ENCODE peak calls at places on chromosomes 12 and 14, in eight cellular contexts. H, X, L, B, O, K, D and U are unnamed samples.

GRCh38 chr14:62329427-62329826 is 567.2 kb downstream of the SNAPC1 start:
- DNase-seq in O (no peak), B (no peak), X (no peak), D (no peak), H (no peak), K (no peak), L (no peak), U (no peak)

GRCh38 chr12:20601668-20602280 is 93.4 kb upstream of the SLCO1C1 start:
- DNase-seq in L (no peak), X (no peak), H (no peak), O (no peak), B (no peak), K (no peak), D (peak; percentile 75), U (no peak)

GRCh38 chr12:253116-253831 is 9.4 kb downstream of the SLC6A13 start:
- DNase-seq in O (no peak), B (no peak), X (no peak), L (no peak), H (no peak), D (no peak), K (no peak), U (no peak)

GRCh38 chr14:106023411-106023810 is 497.0 kb downstream of the TMEM121 start:
- DNase-seq in H (no peak), K (no peak), X (no peak), B (no peak), O (no peak), D (no peak), L (no peak), U (no peak)

GRCh38 chr12:52369809-52370208 is 2.5 kb upstream of the KRT85 start:
- DNase-seq in B (no peak), X (no peak), K (no peak), L (no peak), H (no peak), D (no peak), O (no peak), U (no peak)

GRCh38 chr12:104578453-104578852 is 121.7 kb downstream of the CHST11 start:
- DNase-seq in X (no peak), K (no peak), L (no peak), B (no peak), D (no peak), H (no peak), O (no peak), U (no peak)

GRCh38 chr12:5456025-5456424 is 24.1 kb downstream of the NTF3 start:
- DNase-seq in H (no peak), O (no peak), D (no peak), B (no peak), X (no peak), L (no peak), K (no peak), U (no peak)

GRCh38 chr12:3757261-3757660 is 4.4 kb upstream of the CRACR2A start:
- DNase-seq in H (no peak), O (no peak), L (no peak), D (peak; percentile 39), X (no peak), B (no peak), K (no peak), U (no peak)

GRCh38 chr12:114656906-114657596 is 26.9 kb downstream of the TBX3 start:
- DNase-seq in K (no peak), H (no peak), D (no peak), B (no peak), O (no peak), L (no peak), X (no peak), U (no peak)

GRCh38 chr14:73153272-73153671 is 17.0 kb downstream of the PSEN1 start:
- DNase-seq in X (no peak), D (no peak), L (no peak), H (no peak), B (no peak), O (no peak), K (no peak), U (no peak)

GRCh38 chr12:47704719-47705118 is 1.1 kb downstream of the RPAP3 start:
- DNase-seq in K (no peak), H (no peak), O (no peak), L (no peak), X (no peak), D (no peak), B (no peak), U (no peak)

GRCh38 chr12:122021822-122022392 is at the start of gene BCL7A:
- DNase-seq in B (peak; percentile 42), H (peak; percentile 65), X (peak; percentile 85), K (peak; percentile 73), L (no peak), D (peak; percentile 72), O (peak; percentile 79), U (no peak)

GRCh38 chr12:41205070-41205715 is 17.1 kb downstream of the PDZRN4 start:
- DNase-seq in K (no peak), B (no peak), L (no peak), H (no peak), O (peak; percentile 35), D (peak; percentile 5), X (no peak), U (no peak)

GRCh38 chr12:51884676-51885229 is 3.1 kb upstream of the ANKRD33 start:
- DNase-seq in O (no peak), L (no peak), K (no peak), X (no peak), H (no peak), D (peak; percentile 59), B (no peak), U (no peak)

GRCh38 chr12:44000309-44000952 is 164.6 kb downstream of the TMEM117 start:
- DNase-seq in O (peak; percentile 16), B (no peak), K (no peak), X (no peak), H (peak; percentile 14), L (no peak), D (peak; percentile 43), U (no peak)

GRCh38 chr14:33676135-33676566 is 274.7 kb downstream of the EGLN3 start:
- DNase-seq in H (no peak), D (peak; percentile 26), K (peak; percentile 36), X (peak; percentile 63), L (no peak), O (peak; percentile 12), B (no peak), U (peak; percentile 70)

GRCh38 chr12:133105620-133106019 is 24.5 kb downstream of the ZNF891 start:
- DNase-seq in K (no peak), H (no peak), X (no peak), O (no peak), D (peak; percentile 11), B (no peak), L (no peak), U (no peak)

GRCh38 chr14:68598621-68599447 is 194.0 kb downstream of the ZFP36L1 start:
- DNase-seq in D (peak; percentile 97), H (no peak), L (peak; percentile 56), O (peak; percentile 47), B (no peak), K (peak; percentile 80), X (peak; percentile 71), U (peak; percentile 86)

GRCh38 chr12:22037952-22038351 is 8.1 kb upstream of the CMAS start:
- DNase-seq in B (no peak), H (no peak), L (no peak), K (no peak), X (no peak), O (no peak), D (no peak), U (no peak)

GRCh38 chr12:41681898-41682297 is 462.8 kb downstream of the GXYLT1 start:
- DNase-seq in O (no peak), L (no peak), X (no peak), K (no peak), H (no peak), B (no peak), D (no peak), U (no peak)

GRCh38 chr12:6267007-6267721 is 43.3 kb upstream of the PLEKHG6 start:
- DNase-seq in D (no peak), H (no peak), O (peak; percentile 57), L (no peak), K (no peak), B (no peak), X (no peak), U (no peak)

GRCh38 chr14:100297320-100298300 is 8.6 kb downstream of the SLC25A29 start:
- DNase-seq in O (peak; percentile 96), X (peak; percentile 87), L (peak; percentile 48), H (no peak), D (peak; percentile 28), B (no peak), K (peak; percentile 82), U (peak; percentile 87)

GRCh38 chr12:104823985-104824441 is 134.1 kb downstream of the SLC41A2 start:
- DNase-seq in O (no peak), L (no peak), B (no peak), D (no peak), K (peak; percentile 37), H (no peak), X (peak; percentile 41), U (peak; percentile 59)

DNA sequence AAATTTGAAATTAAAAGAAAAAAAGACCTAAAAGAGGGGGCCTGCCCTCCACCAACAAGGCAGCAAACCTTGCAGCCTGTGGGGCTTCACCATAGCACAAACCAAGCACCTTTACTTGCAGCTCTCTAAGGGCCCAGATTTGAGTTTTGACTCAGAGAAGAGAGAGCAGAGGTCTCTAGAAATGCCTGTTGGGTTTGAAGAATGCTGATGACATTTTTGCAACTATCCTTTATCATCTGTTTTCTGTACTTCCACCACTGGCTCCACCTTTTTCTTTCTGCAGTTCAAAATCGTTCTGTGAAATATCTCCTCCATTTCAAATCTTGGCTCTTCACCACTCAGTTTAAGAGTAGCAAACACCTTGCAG is 83.8 kb upstream of the HMGA2 start:
- DNase-seq in H (no peak), D (no peak), O (no peak), X (no peak), K (no peak), B (no peak), L (no peak), U (no peak)
- H3K4me3 ChIP-seq in H (no peak overlapping the region), D (no peak overlapping the region), O (no peak overlapping the region), X (peak overlapping the region; percentile 73), K (no peak overlapping the region), B (no peak overlapping the region), L (no peak overlapping the region), U (no peak overlapping the region)

DNA sequence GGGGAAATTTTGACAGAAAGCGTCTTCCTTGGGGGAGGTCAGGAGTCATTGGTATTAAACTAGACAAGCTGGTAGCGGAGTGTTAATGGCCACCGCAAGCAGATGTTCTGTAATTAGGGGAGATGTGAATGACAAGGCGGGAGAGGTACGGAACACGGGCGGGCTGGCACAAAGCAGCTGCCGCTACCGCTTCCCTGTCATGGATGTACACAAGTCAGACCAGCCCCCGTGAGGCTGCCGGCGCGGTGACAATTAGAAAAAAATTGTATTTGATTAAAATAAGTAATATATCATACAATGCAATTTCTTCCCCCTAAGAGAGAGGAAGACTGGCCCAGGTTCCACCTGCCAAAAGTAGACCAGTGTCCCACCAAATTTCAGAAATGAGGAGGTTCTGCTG is 501.6 kb downstream of the VRK1 start:
- DNase-seq in H (no peak), K (no peak), X (no peak), B (no peak), L (no peak), D (no peak), O (no peak), U (peak; percentile 70)
- H3K27ac ChIP-seq in H (no peak overlapping the region), K (no peak overlapping the region), X (no peak overlapping the region), B (no peak overlapping the region), L (no peak overlapping the region), D (no peak overlapping the region), O (no peak overlapping the region), U (no peak overlapping the region)

GRCh38 chr12:45219621-45220020 is 3.7 kb downstream of the ANO6 start:
- DNase-seq in K (no peak), H (no peak), L (no peak), X (no peak), B (no peak), O (no peak), D (no peak), U (no peak)
- H3K4me3 ChIP-seq in K (no peak overlapping the region), H (no peak overlapping the region), L (no peak overlapping the region), X (peak overlapping the region; percentile 98), B (no peak overlapping the region), O (no peak overlapping the region), D (no peak overlapping the region), U (no peak overlapping the region)

GRCh38 chr12:12487490-12487889 is 75.2 kb downstream of the DUSP16 start:
- DNase-seq in X (no peak), B (no peak), K (no peak), H (no peak), O (no peak), D (no peak), L (no peak), U (no peak)
- H3K27ac ChIP-seq in X (no peak overlapping the region), B (no peak overlapping the region), K (no peak overlapping the region), H (no peak overlapping the region), O (no peak overlapping the region), D (no peak overlapping the region), L (no peak overlapping the region), U (no peak overlapping the region)